ENCODE peak calls at places on chromosomes 16 and 17, in seven cellular contexts. D is pancreas; R is uterus; E is Panc1; W is CD4-positive, alpha-beta memory T cell; M is CD8-positive, alpha-beta T cell; S is endodermal cell. U is an unnamed sample.

GRCh38 chr17:51667722-51668083 is 407.4 kb downstream of the UTP18 start:
- DNase-seq in D (no peak), W (no peak), M (no peak), R (no peak), E (no peak), S (no peak), U (no peak)

GRCh38 chr17:28812980-28813377 is 29.6 kb downstream of the FAM222B start:
- DNase-seq in M (no peak), E (no peak), W (no peak), S (no peak), R (no peak), D (no peak), U (no peak)

GRCh38 chr16:57998484-57998883 is 2.0 kb downstream of the ZNF319 start:
- DNase-seq in E (no peak), R (no peak), D (no peak), W (peak; percentile 64), S (peak; percentile 86), M (peak; percentile 54), U (peak; percentile 19)

GRCh38 chr16:65176603-65177002 is 54.7 kb upstream of the CDH11 start:
- DNase-seq in M (no peak), R (peak; percentile 24), E (no peak), W (no peak), S (no peak), D (no peak), U (no peak)

GRCh38 chr17:55717898-55718735 is 4.5 kb downstream of the TMEM100 start:
- DNase-seq in W (peak; percentile 38), D (peak; percentile 72), M (peak; percentile 44), R (peak; percentile 85), E (no peak), S (peak; percentile 96), U (peak; percentile 38)

GRCh38 chr17:17141860-17142552 is 64.1 kb downstream of the PLD6 start:
- DNase-seq in W (peak; percentile 55), M (peak; percentile 55), R (no peak), S (peak; percentile 90), E (no peak), D (no peak), U (peak; percentile 45)

GRCh38 chr17:28957992-28958355 is 6.7 kb upstream of the PHF12 start:
- DNase-seq in E (no peak), R (no peak), W (no peak), D (no peak), S (peak; percentile 41), M (no peak), U (no peak)

GRCh38 chr17:55117063-55117611 is 147.6 kb upstream of the HLF start:
- DNase-seq in M (no peak), S (no peak), R (no peak), D (no peak), W (no peak), E (no peak), U (no peak)

GRCh38 chr17:34146440-34147043 is 108.5 kb upstream of the CCL2 start:
- DNase-seq in W (peak; percentile 22), D (peak; percentile 63), S (peak; percentile 98), R (no peak), E (peak; percentile 24), M (peak; percentile 31), U (peak; percentile 18)

GRCh38 chr17:32274101-32274500 is 8.5 kb downstream of the RHBDL3 start:
- DNase-seq in M (no peak), D (no peak), E (no peak), W (no peak), R (no peak), S (peak; percentile 49), U (no peak)

GRCh38 chr17:2484876-2485275 is 26.8 kb downstream of the METTL16 start:
- DNase-seq in W (no peak), M (no peak), S (peak; percentile 87), D (no peak), R (no peak), E (no peak), U (no peak)

GRCh38 chr17:40151414-40151955 is 11.1 kb downstream of the CASC3 start:
- DNase-seq in D (no peak), S (no peak), E (no peak), W (no peak), R (no peak), M (no peak), U (no peak)

GRCh38 chr17:65559802-65560627 is 1.4 kb downstream of the AXIN2 start:
- DNase-seq in M (peak; percentile 24), R (peak; percentile 49), E (no peak), S (peak; percentile 90), W (peak; percentile 37), D (peak; percentile 34), U (peak; percentile 47)

GRCh38 chr16:57648125-57648524 is 19.7 kb downstream of the ADGRG1 start:
- DNase-seq in S (no peak), E (no peak), D (no peak), W (no peak), R (no peak), M (no peak), U (no peak)

GRCh38 chr17:35218901-35219300 is 24.0 kb upstream of the SLFN5 start:
- DNase-seq in D (no peak), W (no peak), R (no peak), E (no peak), S (no peak), M (no peak), U (no peak)

GRCh38 chr17:75505640-75506039 is 9.7 kb downstream of the CASKIN2 start:
- DNase-seq in D (no peak), M (no peak), S (no peak), E (no peak), W (no peak), R (no peak), U (no peak)

GRCh38 chr17:72122668-72123495 is 2.1 kb downstream of the SOX9 start:
- DNase-seq in S (peak; percentile 89), E (no peak), W (no peak), R (no peak), M (no peak), D (peak; percentile 33), U (no peak)

GRCh38 chr16:70573451-70574121 is 50.0 kb downstream of the SF3B3 start:
- DNase-seq in D (no peak), W (no peak), M (no peak), S (no peak), R (peak; percentile 35), E (no peak), U (no peak)

GRCh38 chr17:73401911-73402310 is 90.1 kb upstream of the CDC42EP4 start:
- DNase-seq in W (peak; percentile 34), M (no peak), D (no peak), R (no peak), E (no peak), S (peak; percentile 89), U (no peak)

GRCh38 chr17:42142371-42142896 is 12.4 kb downstream of the RAB5C start:
- DNase-seq in S (no peak), D (no peak), R (no peak), E (no peak), M (no peak), W (no peak), U (no peak)

GRCh38 chr17:40417258-40417608 is 463 bp downstream of the TOP2A start:
- DNase-seq in D (no peak), W (no peak), R (no peak), E (no peak), M (peak; percentile 8), S (peak; percentile 83), U (no peak)

GRCh38 chr16:27273670-27274522 is 5.3 kb upstream of the NSMCE1 start:
- DNase-seq in D (no peak), S (peak; percentile 26), M (peak; percentile 19), E (no peak), R (no peak), W (peak; percentile 27), U (peak; percentile 54)

GRCh38 chr16:88810166-88810867 is 1.4 kb downstream of the APRT start:
- DNase-seq in S (peak; percentile 70), M (no peak), W (no peak), E (no peak), R (no peak), D (peak; percentile 38), U (peak; percentile 49)

GRCh38 chr17:42422412-42422957 is 571 bp downstream of the CAVIN1 start:
- DNase-seq in E (no peak), S (peak; percentile 89), M (peak; percentile 33), W (peak; percentile 31), D (peak; percentile 56), R (no peak), U (peak; percentile 33)

GRCh38 chr17:29949708-29950107 is 8.3 kb downstream of the EFCAB5 start:
- DNase-seq in D (no peak), R (no peak), E (no peak), S (no peak), M (no peak), W (no peak), U (no peak)

GRCh38 chr16:66408181-66409048 is 18.7 kb upstream of the BEAN1 start:
- DNase-seq in D (no peak), S (no peak), W (peak; percentile 59), R (no peak), M (peak; percentile 18), E (peak; percentile 58), U (no peak)

GRCh38 chr17:81153340-81153803 is 11.9 kb upstream of the PVALEF start:
- DNase-seq in R (no peak), S (no peak), M (no peak), E (no peak), D (no peak), W (peak; percentile 58), U (no peak)

GRCh38 chr17:4679652-4680051 is 24.3 kb downstream of the PELP1 start:
- DNase-seq in D (no peak), W (no peak), S (peak; percentile 71), R (no peak), M (no peak), E (no peak), U (no peak)

GRCh38 chr16:1330931-1331711 is 2.3 kb upstream of the BAIAP3 start:
- DNase-seq in W (no peak), E (no peak), S (no peak), M (no peak), R (no peak), D (no peak), U (no peak)
- H3K4me3 ChIP-seq in W (peak overlapping the region; percentile 24), E (peak overlapping the region; percentile 43), S (peak overlapping the region; percentile 75), M (peak overlapping the region; percentile 11), R (no peak overlapping the region), D (no peak overlapping the region), U (peak overlapping the region; percentile 8)

GRCh38 chr16:56265746-56266145 is 74.5 kb downstream of the GNAO1 start:
- DNase-seq in M (no peak), E (no peak), D (no peak), S (no peak), W (no peak), R (no peak), U (no peak)
- H3K4me1 ChIP-seq in M (peaks cover 28% of the 10 kb centered on the region), E (no peaks in the 10 kb centered on the region), D (no peaks in the 10 kb centered on the region), S (peaks cover 5% of the 10 kb centered on the region), W (peaks cover 42% of the 10 kb centered on the region), R (no peaks in the 10 kb centered on the region), U (peaks cover 34% of the 10 kb centered on the region)

DNA sequence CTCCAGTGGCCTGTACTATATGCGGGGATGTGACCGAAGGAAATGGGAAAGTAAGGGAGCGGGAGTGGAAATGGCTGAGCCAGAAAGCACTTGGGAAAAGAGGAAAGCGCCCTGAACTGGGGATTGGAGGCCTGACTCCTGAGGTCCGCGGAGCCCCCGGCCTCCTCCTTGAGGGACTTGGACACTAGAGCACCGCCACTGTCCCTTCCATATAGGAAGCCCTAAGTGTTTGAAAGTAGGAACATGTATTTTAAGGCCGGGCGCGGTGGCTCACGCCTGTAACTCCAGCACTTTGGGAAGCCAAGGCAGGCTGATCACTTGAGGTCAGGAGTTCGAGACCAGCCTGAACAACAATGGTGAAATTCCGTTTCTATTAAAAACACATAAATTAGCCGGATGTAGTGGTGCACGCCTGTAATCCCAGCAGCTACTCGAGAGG is 530 bp upstream of the ZDHHC7 start:
- DNase-seq in W (no peak), M (no peak), D (no peak), E (no peak), R (no peak), S (no peak), U (no peak)
- H3K27ac ChIP-seq in W (peak overlapping the region; percentile 93), M (peak overlapping the region; percentile 100), D (peak overlapping the region; percentile 99), E (peak overlapping the region; percentile 97), R (peak overlapping the region; percentile 98), S (peak overlapping the region; percentile 94), U (peak overlapping the region; percentile 92)

GRCh38 chr16:12868169-12868568 is 33.2 kb upstream of the SHISA9 start:
- DNase-seq in R (no peak), E (no peak), M (no peak), W (no peak), D (no peak), S (no peak), U (no peak)
- H3K4me3 ChIP-seq in R (no peak overlapping the region), E (no peak overlapping the region), M (no peak overlapping the region), W (no peak overlapping the region), D (no peak overlapping the region), S (no peak overlapping the region), U (no peak overlapping the region)